ENCODE peak calls at places on chromosomes 3 and 15, in five cellular contexts. X, K, T, N and F are unnamed samples. For H3K4me1, the result is how much of the 10 kb centered on the place peaks cover.

GRCh38 chr3:69855436-69856162 is 116.3 kb downstream of the MITF start:
- DNase-seq in X (no peak), K (peak), T (no peak), N (no peak), F (no peak)

GRCh38 chr3:136547293-136547692 is 204.9 kb downstream of the STAG1 start:
- DNase-seq in X (no peak), K (peak), T (no peak), N (no peak), F (no peak)

GRCh38 chr15:76222159-76222558 is 89.1 kb downstream of the ETFA start:
- DNase-seq in X (no peak), K (no peak), T (no peak), N (no peak), F (no peak)

GRCh38 chr3:129313983-129314756 is 35.5 kb downstream of the HMCES start:
- DNase-seq in X (no peak), K (peak), T (no peak), N (no peak), F (no peak)

GRCh38 chr3:42961633-42962032 is 17.5 kb upstream of the GASK1A start:
- DNase-seq in X (no peak), K (peak), T (no peak), N (no peak), F (no peak)

GRCh38 chr3:180416111-180416541 is 185.8 kb upstream of the TTC14 start:
- DNase-seq in X (no peak), K (peak), T (no peak), N (no peak), F (no peak)

GRCh38 chr3:44903751-44904150 is 29.3 kb downstream of the TGM4 start:
- DNase-seq in X (no peak), K (no peak), T (no peak), N (no peak), F (no peak)

GRCh38 chr3:146277953-146278631 is 27.2 kb upstream of the PLSCR4 start:
- DNase-seq in X (no peak), K (peak), T (no peak), N (no peak), F (peak)

GRCh38 chr3:127628788-127629456 is at the start of gene PODXL2:
- DNase-seq in X (peak), K (peak), T (peak), N (peak), F (no peak)

GRCh38 chr3:62371735-62372591 is 1.4 kb downstream of the FEZF2 start:
- DNase-seq in X (no peak), K (no peak), T (no peak), N (no peak), F (peak)

GRCh38 chr15:65248506-65248905 is 37.2 kb upstream of the CILP start:
- DNase-seq in X (no peak), K (no peak), T (no peak), N (no peak), F (no peak)

GRCh38 chr3:45816544-45816943 is 20.2 kb upstream of the SLC6A20 start:
- DNase-seq in X (no peak), K (peak), T (no peak), N (no peak), F (no peak)

GRCh38 chr3:111669926-111670630 is 74.9 kb upstream of the ZBED2 start:
- DNase-seq in X (no peak), K (peak), T (no peak), N (no peak), F (no peak)

GRCh38 chr15:40279437-40280141 is 3.3 kb downstream of the ANKRD63 start:
- DNase-seq in X (peak), K (peak), T (peak), N (no peak), F (peak)

GRCh38 chr3:169497567-169498257 is 165.8 kb downstream of the MECOM start:
- DNase-seq in X (no peak), K (peak), T (no peak), N (no peak), F (no peak)

GRCh38 chr3:147915057-147915456 is 505.9 kb downstream of the ZIC1 start:
- DNase-seq in X (no peak), K (peak), T (no peak), N (no peak), F (no peak)

GRCh38 chr15:58554758-58555157 is 123.0 kb downstream of the LIPC start:
- DNase-seq in X (no peak), K (no peak), T (no peak), N (no peak), F (no peak)

GRCh38 chr3:94176886-94177285 is 114.0 kb downstream of the NSUN3 start:
- DNase-seq in X (no peak), K (peak), T (no peak), N (no peak), F (no peak)

GRCh38 chr3:177646749-177647148 is 449.5 kb upstream of the TBL1XR1 start:
- DNase-seq in X (no peak), K (no peak), T (no peak), N (no peak), F (no peak)

GRCh38 chr3:30620402-30621360 is 14.3 kb downstream of the TGFBR2 start:
- DNase-seq in X (no peak), K (no peak), T (no peak), N (no peak), F (no peak)

GRCh38 chr3:14177580-14178246 is 688 bp downstream of the XPC start:
- DNase-seq in X (no peak), K (peak), T (no peak), N (no peak), F (no peak)

GRCh38 chr3:115932807-115933206 is 309.5 kb downstream of the GAP43 start:
- DNase-seq in X (no peak), K (no peak), T (no peak), N (no peak), F (no peak)

GRCh38 chr15:73518876-73519594 is 76.1 kb downstream of the REC114 start:
- DNase-seq in X (no peak), K (no peak), T (no peak), N (no peak), F (no peak)

DNA sequence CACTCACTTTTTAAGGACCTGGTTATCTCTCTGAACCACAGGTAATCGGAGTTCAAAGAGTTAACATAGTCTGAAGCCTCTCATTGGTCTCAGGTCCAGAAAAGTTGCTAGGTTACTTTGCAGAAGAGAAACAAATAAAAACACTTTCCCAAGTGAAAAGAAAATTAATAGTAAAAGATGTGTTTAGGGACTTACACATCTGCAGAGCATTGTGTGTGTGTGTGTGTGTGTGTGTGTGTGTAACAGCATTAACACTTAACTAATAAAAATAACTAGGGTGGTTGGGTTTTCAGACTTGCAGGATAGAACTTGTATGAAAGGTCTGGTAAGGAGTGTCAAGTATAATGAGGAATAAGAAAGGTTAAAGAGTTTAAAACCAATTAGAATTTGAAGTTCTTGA is 976 bp downstream of the MASP1 start:
- DNase-seq in X (no peak), K (no peak), T (no peak), N (no peak), F (no peak)
- H3K4me3 ChIP-seq in X (no peak), K (no peak), T (no peak), N (no peak), F (peak)

GRCh38 chr3:67531149-67532101 is 123.0 kb downstream of the SUCLG2 start:
- DNase-seq in X (no peak), K (peak), T (no peak), N (no peak), F (no peak)
- H3K4me1 ChIP-seq in X (under half), K (under half), T (under half), N (under half), F (under half)

GRCh38 chr3:39133093-39133490 is 20.3 kb downstream of the CSRNP1 start:
- DNase-seq in X (no peak), K (no peak), T (no peak), N (no peak), F (no peak)

GRCh38 chr3:39133822-39134221 is 19.6 kb downstream of the CSRNP1 start:
- DNase-seq in X (no peak), K (no peak), T (no peak), N (no peak), F (no peak)

GRCh38 chr3:39135170-39135805 is 18.1 kb downstream of the CSRNP1 start:
- DNase-seq in X (no peak), K (no peak), T (no peak), N (no peak), F (no peak)

GRCh38 chr3:39132096-39133092 is 21.0 kb downstream of the CSRNP1 start:
- DNase-seq in X (no peak), K (no peak), T (no peak), N (no peak), F (no peak)

GRCh38 chr3:39134305-39134704 is 19.1 kb downstream of the CSRNP1 start:
- DNase-seq in X (no peak), K (no peak), T (no peak), N (no peak), F (no peak)
- H3K27ac ChIP-seq in X (no peak), K (no peak), T (no peak), N (no peak), F (no peak)

DNA sequence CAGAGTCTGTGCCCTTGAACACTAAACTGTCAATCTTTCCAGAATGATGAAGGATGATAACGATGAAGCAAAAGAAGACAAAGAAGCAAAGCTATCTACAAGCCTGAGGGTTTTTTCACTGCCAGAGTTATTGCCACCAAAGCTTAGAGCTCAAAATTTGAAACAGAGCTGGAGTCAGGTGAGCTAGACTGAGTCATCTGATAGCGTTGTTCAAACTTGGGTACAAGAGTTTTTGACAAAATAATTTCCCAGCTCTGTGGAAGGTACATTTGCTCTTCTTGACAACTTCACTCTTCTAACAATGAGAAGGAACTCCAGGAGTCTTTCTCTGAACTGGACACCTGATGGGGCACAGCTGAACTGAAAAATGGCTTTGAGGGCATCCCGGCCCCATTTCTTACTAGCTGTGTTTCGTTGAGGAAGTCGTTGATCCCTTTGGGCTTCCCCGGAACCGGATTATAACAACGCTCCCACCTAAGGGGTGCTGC is 714 bp downstream of the MCCC1 start:
- DNase-seq in X (no peak), K (no peak), T (no peak), N (no peak), F (no peak)
- H3K4me3 ChIP-seq in X (peak), K (peak), T (peak), N (peak), F (peak)

GRCh38 chr3:151276038-151277027 is 2.0 kb downstream of the P2RY14 start:
- DNase-seq in X (no peak), K (no peak), T (no peak), N (no peak), F (no peak)
- H3K4me1 ChIP-seq in X (under half), K (under half), T (under half), N (under half), F (under half)

DNA sequence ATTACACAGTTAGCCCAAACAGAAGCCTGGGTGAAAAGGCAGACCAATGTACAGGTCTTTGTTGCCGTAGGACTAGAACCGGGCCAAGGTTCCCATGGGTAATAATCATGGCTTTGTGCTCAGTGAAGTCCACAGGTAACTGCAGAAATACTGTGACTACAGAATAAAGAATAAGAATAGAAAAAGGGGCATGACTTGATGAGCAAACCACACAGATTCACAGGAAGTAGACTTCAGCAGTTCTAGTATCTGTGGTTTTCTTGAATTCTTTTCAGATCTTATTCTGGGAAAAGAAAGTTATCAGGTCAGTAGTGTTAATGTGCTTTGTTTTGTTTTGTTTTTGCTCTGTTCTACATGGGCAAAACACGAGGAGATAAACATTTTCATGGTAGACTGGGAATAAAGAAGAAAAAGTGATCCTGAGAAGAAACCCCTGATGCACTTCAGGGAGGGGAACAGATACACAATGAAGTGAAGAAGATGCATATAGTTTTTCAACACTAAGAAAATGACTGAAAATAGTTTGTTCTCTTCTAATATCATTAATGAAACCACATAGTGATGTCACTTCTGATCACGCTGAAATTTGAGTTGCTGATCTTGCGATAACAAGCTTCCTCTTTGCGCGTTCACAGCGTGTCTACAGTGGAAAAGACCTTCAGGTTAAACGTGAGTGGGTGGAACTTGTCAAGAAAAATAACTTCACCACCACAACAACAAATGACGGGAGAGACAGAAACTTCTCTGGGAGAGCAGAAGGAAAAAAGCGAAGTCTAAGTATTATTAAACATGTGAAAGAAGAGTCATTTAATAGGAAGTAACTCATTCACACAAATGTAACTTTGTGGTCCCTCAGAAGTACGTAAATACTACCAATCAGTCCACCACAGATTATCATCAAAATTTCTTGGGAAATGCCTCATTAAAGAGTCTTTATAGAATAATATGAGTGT is 315.8 kb upstream of the SATB1 start:
- DNase-seq in X (peak), K (no peak), T (peak), N (no peak), F (no peak)
- H3K27ac ChIP-seq in X (peak), K (no peak), T (no peak), N (no peak), F (no peak)